ENCODE peak calls at places on chromosomes 3 and 15, in ten cellular contexts. W is transverse colon, P is tibial nerve, M is suprapubic skin, K is K562, E is stomach, L is upper lobe of left lung, X is HepG2, B is A549, R is sigmoid colon. V is an unnamed sample. For H3K4me1, the result is how much of the 10 kb centered on the place peaks cover.

GRCh38 chr15:67107014-67107812 is 41.8 kb downstream of the SMAD3 start:
- DNase-seq in W (peak), P (no peak), M (no peak), K (peak), E (peak), L (no peak), X (peak), B (peak), R (peak), V (peak)

GRCh38 chr3:50971487-50971924 is 296.8 kb downstream of the DOCK3 start:
- DNase-seq in W (peak), P (no peak), M (no peak), K (peak), E (peak), L (no peak), X (peak), B (peak), R (no peak), V (no peak)

GRCh38 chr3:196141052-196141865 is 59.4 kb upstream of the TFRC start:
- DNase-seq in W (no peak), P (no peak), M (no peak), K (no peak), E (no peak), L (no peak), X (no peak), B (no peak), R (no peak), V (no peak)

GRCh38 chr3:192841428-192841827 is 76.2 kb downstream of the MB21D2 start:
- DNase-seq in W (no peak), P (no peak), M (no peak), K (no peak), E (no peak), L (no peak), X (no peak), B (no peak), R (no peak), V (no peak)

GRCh38 chr3:89025185-89025584 is 82.2 kb upstream of the EPHA3 start:
- DNase-seq in W (no peak), P (no peak), M (no peak), K (no peak), E (no peak), L (no peak), X (no peak), B (no peak), R (no peak), V (no peak)

GRCh38 chr3:144549161-144549560 is 577.5 kb downstream of the DIPK2A start:
- DNase-seq in W (no peak), P (no peak), M (no peak), K (no peak), E (no peak), L (no peak), X (no peak), B (no peak), R (no peak), V (no peak)

GRCh38 chr3:45486926-45487325 is 98.5 kb downstream of the LARS2 start:
- DNase-seq in W (no peak), P (no peak), M (no peak), K (no peak), E (no peak), L (no peak), X (no peak), B (no peak), R (no peak), V (no peak)

GRCh38 chr3:108662141-108662738 is 72.7 kb downstream of the DZIP3 start:
- DNase-seq in W (no peak), P (no peak), M (no peak), K (peak), E (no peak), L (no peak), X (peak), B (peak), R (no peak), V (peak)

GRCh38 chr3:39146611-39147373 is 6.6 kb downstream of the CSRNP1 start:
- DNase-seq in W (peak), P (peak), M (peak), K (peak), E (peak), L (peak), X (peak), B (peak), R (peak), V (peak)

GRCh38 chr3:27472166-27472565 is 12.0 kb downstream of the SLC4A7 start:
- DNase-seq in W (no peak), P (no peak), M (no peak), K (no peak), E (no peak), L (no peak), X (no peak), B (no peak), R (no peak), V (no peak)

GRCh38 chr3:17831366-17831765 is 88.9 kb upstream of the TBC1D5 start:
- DNase-seq in W (no peak), P (no peak), M (no peak), K (no peak), E (no peak), L (no peak), X (no peak), B (no peak), R (no peak), V (no peak)

GRCh38 chr15:100141304-100142080 is 200.3 kb downstream of the ADAMTS17 start:
- DNase-seq in W (no peak), P (no peak), M (no peak), K (no peak), E (no peak), L (peak), X (no peak), B (no peak), R (no peak), V (no peak)

GRCh38 chr15:42826251-42826890 is 89.4 kb upstream of the CDAN1 start:
- DNase-seq in W (no peak), P (no peak), M (no peak), K (no peak), E (no peak), L (no peak), X (no peak), B (no peak), R (no peak), V (no peak)

GRCh38 chr15:57060799-57061198 is 142.4 kb downstream of the TCF12 start:
- DNase-seq in W (no peak), P (no peak), M (no peak), K (no peak), E (no peak), L (no peak), X (peak), B (no peak), R (no peak), V (no peak)

GRCh38 chr3:40725026-40725425 is 200.3 kb downstream of the ZNF621 start:
- DNase-seq in W (no peak), P (no peak), M (no peak), K (no peak), E (peak), L (no peak), X (no peak), B (no peak), R (no peak), V (no peak)

GRCh38 chr3:34703058-34703457 is 904.6 kb downstream of the PDCD6IP start:
- DNase-seq in W (no peak), P (no peak), M (no peak), K (no peak), E (no peak), L (no peak), X (no peak), B (no peak), R (no peak), V (no peak)

GRCh38 chr3:37872413-37873160 is 10.9 kb downstream of the CTDSPL start:
- DNase-seq in W (no peak), P (no peak), M (no peak), K (no peak), E (no peak), L (no peak), X (no peak), B (no peak), R (no peak), V (no peak)

GRCh38 chr15:101559938-101560337 is 70.4 kb upstream of the PCSK6 start:
- DNase-seq in W (no peak), P (no peak), M (no peak), K (no peak), E (no peak), L (no peak), X (no peak), B (no peak), R (peak), V (no peak)

GRCh38 chr3:169633789-169634188 is 29.7 kb downstream of the MECOM start:
- DNase-seq in W (no peak), P (no peak), M (no peak), K (no peak), E (no peak), L (no peak), X (peak), B (no peak), R (no peak), V (no peak)

GRCh38 chr3:59540696-59541095 is 490.9 kb upstream of the CFAP20DC start:
- DNase-seq in W (no peak), P (no peak), M (no peak), K (no peak), E (no peak), L (no peak), X (no peak), B (no peak), R (no peak), V (no peak)

GRCh38 chr3:133117342-133117741 is 79.2 kb downstream of the TMEM108 start:
- DNase-seq in W (no peak), P (no peak), M (no peak), K (no peak), E (no peak), L (no peak), X (no peak), B (no peak), R (no peak), V (no peak)

GRCh38 chr3:66561374-66561773 is 60.6 kb upstream of the LRIG1 start:
- DNase-seq in W (no peak), P (no peak), M (no peak), K (no peak), E (no peak), L (no peak), X (no peak), B (no peak), R (no peak), V (no peak)

GRCh38 chr3:121493431-121493830 is 52.4 kb downstream of the POLQ start:
- DNase-seq in W (no peak), P (no peak), M (no peak), K (no peak), E (no peak), L (no peak), X (no peak), B (no peak), R (no peak), V (no peak)

GRCh38 chr15:70158309-70158995 is 60.7 kb upstream of the TLE3 start:
- DNase-seq in W (no peak), P (no peak), M (no peak), K (no peak), E (no peak), L (no peak), X (no peak), B (no peak), R (no peak), V (no peak)

GRCh38 chr15:101105059-101105851 is 146.6 kb downstream of the CHSY1 start:
- DNase-seq in W (no peak), P (no peak), M (no peak), K (no peak), E (no peak), L (no peak), X (no peak), B (no peak), R (no peak), V (no peak)

GRCh38 chr3:21170964-21171363 is 580.0 kb downstream of the ZNF385D start:
- DNase-seq in W (no peak), P (no peak), M (no peak), K (peak), E (no peak), L (no peak), X (no peak), B (no peak), R (no peak), V (no peak)

GRCh38 chr3:185318136-185318535 is 44.8 kb upstream of the MAP3K13 start:
- DNase-seq in W (no peak), P (no peak), M (no peak), K (no peak), E (no peak), L (no peak), X (peak), B (no peak), R (no peak), V (no peak)

GRCh38 chr15:78492841-78493240 is 14.5 kb upstream of the HYKK start:
- DNase-seq in W (no peak), P (no peak), M (no peak), K (no peak), E (no peak), L (no peak), X (no peak), B (no peak), R (no peak), V (no peak)

GRCh38 chr15:63473007-63473748 is 31.2 kb upstream of the USP3 start:
- DNase-seq in W (no peak), P (no peak), M (no peak), K (no peak), E (no peak), L (no peak), X (peak), B (no peak), R (no peak), V (no peak)

GRCh38 chr3:46851364-46852328 is 11.6 kb downstream of the MYL3 start:
- DNase-seq in W (no peak), P (no peak), M (peak), K (no peak), E (peak), L (no peak), X (no peak), B (no peak), R (no peak), V (peak)

GRCh38 chr15:85831415-85832113 is 36.8 kb upstream of the KLHL25 start:
- DNase-seq in W (peak), P (peak), M (peak), K (peak), E (peak), L (no peak), X (peak), B (peak), R (peak), V (peak)

GRCh38 chr3:66378256-66378655 is 122.6 kb downstream of the LRIG1 start:
- DNase-seq in W (no peak), P (no peak), M (no peak), K (no peak), E (no peak), L (no peak), X (no peak), B (peak), R (peak), V (no peak)

GRCh38 chr15:41869770-41870688 is 23.8 kb downstream of the SPTBN5 start:
- DNase-seq in W (no peak), P (no peak), M (no peak), K (no peak), E (no peak), L (peak), X (no peak), B (no peak), R (no peak), V (no peak)

GRCh38 chr3:37984051-37984450 is 6.5 kb upstream of the VILL start:
- DNase-seq in W (no peak), P (no peak), M (no peak), K (no peak), E (no peak), L (no peak), X (no peak), B (no peak), R (peak), V (peak)

GRCh38 chr3:115790759-115791158 is 167.4 kb downstream of the GAP43 start:
- DNase-seq in W (no peak), P (no peak), M (no peak), K (peak), E (no peak), L (no peak), X (peak), B (peak), R (no peak), V (no peak)

GRCh38 chr3:157499342-157499963 is 3.8 kb downstream of the VEPH1 start:
- DNase-seq in W (peak), P (no peak), M (peak), K (no peak), E (peak), L (peak), X (peak), B (no peak), R (no peak), V (no peak)

GRCh38 chr3:42043116-42043796 is 47.9 kb upstream of the TRAK1 start:
- DNase-seq in W (no peak), P (no peak), M (peak), K (no peak), E (no peak), L (no peak), X (peak), B (no peak), R (peak), V (no peak)

GRCh38 chr15:52858388-52859176 is 68.4 kb upstream of the ONECUT1 start:
- DNase-seq in W (no peak), P (no peak), M (no peak), K (no peak), E (no peak), L (no peak), X (no peak), B (no peak), R (no peak), V (no peak)

GRCh38 chr3:39210078-39210477 is 17.7 kb upstream of the XIRP1 start:
- DNase-seq in W (no peak), P (no peak), M (no peak), K (no peak), E (no peak), L (no peak), X (no peak), B (no peak), R (no peak), V (no peak)

DNA sequence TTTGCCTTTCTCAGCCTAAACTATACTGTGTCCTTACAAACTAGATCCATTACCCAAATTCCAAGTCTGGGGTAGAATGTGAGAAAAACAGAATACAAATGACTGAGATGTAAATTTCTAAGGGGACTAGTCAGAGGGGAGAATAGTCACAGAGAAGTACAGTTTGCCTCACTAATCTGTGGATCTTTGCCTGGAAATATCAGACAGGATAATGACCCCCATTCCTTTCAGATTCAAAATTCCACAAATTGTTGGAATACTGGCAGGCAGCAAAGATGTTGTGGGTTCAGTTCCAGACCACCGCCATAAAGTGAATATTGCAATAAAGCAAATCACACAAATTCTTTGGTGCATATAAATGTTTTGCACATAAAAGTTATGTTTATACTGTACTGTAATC is 762.8 kb upstream of the NR2F2 start:
- DNase-seq in W (no peak), P (no peak), M (no peak), K (no peak), E (no peak), L (no peak), X (no peak), B (no peak), R (no peak), V (no peak)
- TF ChIP-seq EP300 in W (no peak), P (no peak), M (no peak), K (no peak), E (no peak), L (no peak), X (no peak), B (no peak), R (no peak), V (no peak)

DNA sequence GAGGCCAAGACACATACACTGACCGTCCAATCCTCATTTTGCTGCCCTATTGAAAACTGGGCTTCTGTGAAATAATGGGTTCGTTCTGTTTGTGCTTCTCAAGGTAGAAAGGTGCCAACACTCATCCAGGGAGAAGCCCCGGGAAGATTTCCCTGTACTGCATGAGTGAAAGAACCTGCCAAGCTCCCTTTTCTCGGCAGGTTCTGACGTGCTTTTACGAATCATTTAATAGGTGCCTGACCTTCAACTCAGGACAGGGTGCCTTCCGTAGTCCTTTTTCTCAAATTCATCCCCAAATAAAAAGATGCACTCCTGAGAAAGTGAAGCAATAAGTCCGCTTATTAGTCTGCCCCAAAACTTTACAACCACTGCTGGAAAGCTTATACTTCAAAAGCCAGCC is 64.2 kb downstream of the B3GNT5 start:
- DNase-seq in W (no peak), P (no peak), M (no peak), K (no peak), E (no peak), L (no peak), X (no peak), B (no peak), R (no peak), V (no peak)
- H3K4me1 ChIP-seq in W (under half), P (under half), M (under half), K (under half), E (under half), L (under half), X (under half), B (under half), R (under half), V (under half)

DNA sequence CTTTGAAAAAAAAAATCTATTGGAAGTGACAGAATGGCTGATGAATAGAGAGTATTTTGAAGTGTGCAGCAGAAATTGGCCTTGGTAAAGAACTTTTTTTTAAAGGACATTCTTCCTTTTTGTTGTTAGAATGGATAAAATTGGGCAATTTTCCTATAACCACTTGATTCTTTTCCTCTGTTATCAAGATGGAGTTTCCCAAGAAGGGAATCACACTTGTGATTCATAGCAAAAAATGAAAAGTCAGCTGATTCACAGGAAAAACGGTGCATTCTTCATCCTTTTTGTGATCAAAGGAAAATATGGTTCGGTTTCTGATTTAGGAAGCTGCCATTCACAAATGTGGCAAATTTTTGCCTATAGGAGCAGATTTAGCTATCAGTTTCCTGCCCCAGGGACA is 486.8 kb downstream of the GBE1 start:
- DNase-seq in W (no peak), P (no peak), M (no peak), K (no peak), E (no peak), L (no peak), X (no peak), B (no peak), R (no peak), V (no peak)
- TF ChIP-seq EP300 in W (no peak), P (no peak), M (no peak), K (no peak), E (no peak), L (no peak), X (no peak), B (no peak), R (no peak), V (no peak)

GRCh38 chr3:33054100-33055097 is 42.5 kb downstream of the GLB1 start:
- DNase-seq in W (no peak), P (no peak), M (no peak), K (peak), E (no peak), L (no peak), X (no peak), B (no peak), R (no peak), V (no peak)

GRCh38 chr3:33058780-33059179 is 38.2 kb downstream of the GLB1 start:
- DNase-seq in W (no peak), P (no peak), M (no peak), K (no peak), E (no peak), L (no peak), X (peak), B (no peak), R (no peak), V (no peak)

GRCh38 chr3:33060609-33061337 is 36.2 kb downstream of the GLB1 start:
- DNase-seq in W (peak), P (no peak), M (no peak), K (no peak), E (peak), L (no peak), X (no peak), B (no peak), R (no peak), V (no peak)

GRCh38 chr3:33061782-33062181 is 35.2 kb downstream of the GLB1 start:
- DNase-seq in W (no peak), P (no peak), M (no peak), K (no peak), E (no peak), L (no peak), X (no peak), B (no peak), R (no peak), V (no peak)

GRCh38 chr3:33057320-33058298 is 39.3 kb downstream of the GLB1 start:
- DNase-seq in W (no peak), P (no peak), M (no peak), K (no peak), E (no peak), L (no peak), X (peak), B (no peak), R (no peak), V (no peak)
- H3K4me1 ChIP-seq in W (under half), P (under half), M (under half), K (under half), E (under half), L (under half), X (under half), B (under half), R (under half), V (under half)